ENCODE peak calls at places on chromosomes 7 and 10, in six cellular contexts. P, N, K, X, H and Z are unnamed samples.

GRCh38 chr10:85959239-85959638 is 407.4 kb downstream of the GRID1 start:
- DNase-seq in K (no peak), X (no peak), N (no peak), H (no peak), P (no peak), Z (no peak)

GRCh38 chr7:151880688-151881087 is 3.8 kb upstream of the PRKAG2 start:
- DNase-seq in N (no peak), K (no peak), X (no peak), H (no peak), P (no peak), Z (no peak)

GRCh38 chr7:130909881-130910672 is 176.1 kb upstream of the KLF14 start:
- DNase-seq in K (no peak), N (no peak), X (no peak), H (peak), P (no peak), Z (no peak)

GRCh38 chr10:103763374-103764202 is 91.8 kb downstream of the SH3PXD2A start:
- DNase-seq in N (no peak), X (no peak), H (peak), P (no peak), K (no peak), Z (peak)

GRCh38 chr7:75631711-75632110 is 107.0 kb downstream of the HIP1 start:
- DNase-seq in H (no peak), N (no peak), P (no peak), K (no peak), X (no peak), Z (peak)

GRCh38 chr7:124208173-124208572 is 175.3 kb upstream of the TMEM229A start:
- DNase-seq in K (no peak), P (no peak), H (no peak), X (no peak), N (no peak), Z (no peak)

GRCh38 chr7:100077205-100077604 is 4.3 kb downstream of the ZNF3 start:
- DNase-seq in N (no peak), X (no peak), K (peak), H (no peak), P (no peak), Z (no peak)

GRCh38 chr10:50416181-50416824 is 165.0 kb upstream of the ASAH2 start:
- DNase-seq in P (no peak), K (no peak), H (peak), N (no peak), X (no peak), Z (peak)

GRCh38 chr10:128764190-128764589 is 638.0 kb upstream of the MKI67 start:
- DNase-seq in P (no peak), H (no peak), X (no peak), K (no peak), N (no peak), Z (no peak)

GRCh38 chr7:3165681-3166580 is 122.3 kb upstream of the CARD11 start:
- DNase-seq in X (no peak), K (no peak), P (no peak), N (no peak), H (no peak), Z (no peak)

GRCh38 chr7:151597541-151597940 is 77.8 kb upstream of the RHEB start:
- DNase-seq in X (no peak), N (no peak), H (no peak), K (no peak), P (no peak), Z (no peak)

GRCh38 chr7:39656415-39656814 is 33.0 kb downstream of the RALA start:
- DNase-seq in H (no peak), X (no peak), P (no peak), N (no peak), K (no peak), Z (no peak)

GRCh38 chr7:68186072-68186471 is 1189.4 kb downstream of the TYW1 start:
- DNase-seq in P (no peak), X (no peak), N (no peak), K (no peak), H (no peak), Z (no peak)

GRCh38 chr7:46603780-46604725 is 683.0 kb upstream of the IGFBP3 start:
- DNase-seq in P (peak), X (peak), K (peak), N (peak), H (peak), Z (peak)

GRCh38 chr7:45574521-45575500 is 643 bp downstream of the ADCY1 start:
- DNase-seq in K (no peak), X (peak), H (peak), N (no peak), P (no peak), Z (no peak)

GRCh38 chr10:30786906-30787305 is 157.4 kb upstream of the LYZL2 start:
- DNase-seq in P (no peak), N (no peak), X (no peak), K (no peak), H (no peak), Z (no peak)

GRCh38 chr10:70664702-70665195 is 7.6 kb upstream of the ADAMTS14 start:
- DNase-seq in K (peak), N (no peak), P (peak), H (peak), X (no peak), Z (no peak)

GRCh38 chr7:102914585-102914984 is 1.8 kb downstream of the LRRC17 start:
- DNase-seq in X (peak), N (peak), H (peak), P (peak), K (peak), Z (no peak)

GRCh38 chr7:25124485-25125136 is 449 bp downstream of the CYCS start:
- DNase-seq in K (no peak), H (no peak), P (peak), N (no peak), X (peak), Z (peak)

GRCh38 chr10:116364808-116365207 is 40.6 kb downstream of the CCDC172 start:
- DNase-seq in X (no peak), N (no peak), K (no peak), P (no peak), H (no peak), Z (no peak)

GRCh38 chr10:21724020-21724589 is 190.1 kb downstream of the MLLT10 start:
- DNase-seq in N (no peak), X (no peak), K (no peak), P (no peak), H (peak), Z (peak)

DNA sequence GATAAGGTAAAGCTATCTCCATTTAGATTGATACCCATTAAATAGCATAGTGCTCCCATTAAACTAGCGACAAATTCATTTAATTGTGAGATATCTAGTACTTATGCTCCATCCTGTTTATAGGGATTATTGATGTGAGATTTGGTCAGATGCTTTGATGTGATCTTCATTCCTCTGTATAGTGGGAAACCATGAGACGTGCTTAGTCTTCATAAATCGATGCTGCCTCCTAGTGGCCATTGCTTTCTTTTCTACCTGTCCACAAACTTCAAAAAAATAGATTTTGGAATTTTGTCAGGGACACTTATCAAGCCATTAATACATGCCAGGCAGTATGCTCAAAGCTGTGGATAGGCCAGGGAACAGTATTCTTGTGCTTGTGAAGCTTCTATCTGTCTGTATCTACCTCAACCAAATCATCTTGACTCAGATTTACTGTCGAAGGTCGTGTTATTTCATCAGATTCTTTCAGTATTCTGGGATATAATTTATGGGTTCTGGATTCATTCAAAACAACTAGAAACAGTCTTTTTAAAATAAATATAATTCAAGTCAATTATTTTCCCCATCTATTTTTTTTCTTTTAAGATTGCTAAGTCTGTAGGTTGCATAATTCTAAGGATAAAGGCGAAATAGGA is 12.0 kb downstream of the LSM8 start:
- DNase-seq in H (peak), P (peak), K (peak), N (no peak), X (peak), Z (peak)
- TF ChIP-seq POLR2A in H (no peak), P (no peak), K (no peak), N (no peak), X (no peak), Z (no peak)

GRCh38 chr10:125057158-125058001 is 103.0 kb downstream of the CTBP2 start:
- DNase-seq in K (peak), H (peak), P (peak), X (peak), N (peak), Z (peak)
- TF ChIP-seq POLR2A in K (no peak), H (no peak), P (no peak), X (peak), N (no peak), Z (no peak)

GRCh38 chr10:88851706-88852105 is at the start of gene ANKRD22:
- DNase-seq in X (no peak), P (no peak), N (no peak), H (peak), K (peak), Z (peak)
- TF ChIP-seq POLR2A in X (no peak), P (no peak), N (no peak), H (no peak), K (peak), Z (no peak)

GRCh38 chr7:47979145-47979831 is at the start of gene HUS1:
- DNase-seq in H (peak), N (peak), K (peak), P (peak), X (peak), Z (peak)
- TF ChIP-seq POLR2A in H (peak), N (peak), K (peak), P (peak), X (peak), Z (peak)

GRCh38 chr10:17062493-17063487 is 66.8 kb downstream of the CUBN start:
- DNase-seq in P (peak), K (no peak), N (peak), X (no peak), H (peak), Z (no peak)
- TF ChIP-seq POLR2A in P (no peak), K (no peak), N (no peak), X (no peak), H (peak), Z (no peak)

DNA sequence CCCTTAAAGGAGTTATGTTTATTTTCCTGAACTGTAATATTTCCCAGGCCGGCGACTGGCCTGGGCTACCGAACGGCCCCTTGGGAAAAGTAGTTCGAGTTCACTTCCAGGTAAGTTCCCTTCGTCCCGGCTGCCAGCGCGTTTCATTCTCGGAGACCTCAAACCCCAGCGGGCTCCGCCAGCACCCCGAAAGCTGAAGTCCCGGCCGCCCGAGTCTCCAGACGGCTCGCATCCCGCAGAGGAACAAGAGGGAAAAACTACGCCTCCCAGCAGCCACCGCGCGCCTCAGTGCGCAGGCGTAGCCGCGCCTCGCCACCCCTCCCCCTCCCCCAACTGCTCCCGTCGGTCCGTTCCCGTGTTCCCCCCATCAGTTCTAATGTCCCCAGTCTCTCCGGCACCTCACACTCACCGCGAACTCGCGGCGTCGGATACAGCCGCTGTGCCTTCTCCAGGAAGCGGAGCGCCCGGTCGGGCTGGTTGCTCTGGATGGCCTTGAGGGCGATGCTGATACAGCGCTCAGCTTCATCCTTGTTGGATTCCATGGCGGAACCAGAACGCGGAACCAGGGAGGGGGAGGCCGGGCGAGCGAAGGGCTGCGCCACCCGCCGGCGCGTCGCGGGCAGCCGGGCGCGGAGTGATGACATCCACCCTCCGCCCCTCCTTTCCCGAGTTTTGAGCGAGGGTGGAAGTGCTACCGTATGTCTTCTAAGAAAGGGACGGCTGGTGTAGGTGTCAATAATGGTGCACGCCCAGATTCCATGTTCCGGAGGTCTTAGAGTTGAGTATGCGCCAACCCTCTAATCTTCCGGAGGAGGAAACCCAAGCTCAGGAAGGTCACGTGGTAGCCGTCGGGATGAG is at the start of gene DNAJB12:
- DNase-seq in K (peak), P (peak), N (peak), X (peak), H (peak), Z (peak)
- TF ChIP-seq POLR2A in K (peak), P (peak), N (peak), X (peak), H (peak), Z (peak)

DNA sequence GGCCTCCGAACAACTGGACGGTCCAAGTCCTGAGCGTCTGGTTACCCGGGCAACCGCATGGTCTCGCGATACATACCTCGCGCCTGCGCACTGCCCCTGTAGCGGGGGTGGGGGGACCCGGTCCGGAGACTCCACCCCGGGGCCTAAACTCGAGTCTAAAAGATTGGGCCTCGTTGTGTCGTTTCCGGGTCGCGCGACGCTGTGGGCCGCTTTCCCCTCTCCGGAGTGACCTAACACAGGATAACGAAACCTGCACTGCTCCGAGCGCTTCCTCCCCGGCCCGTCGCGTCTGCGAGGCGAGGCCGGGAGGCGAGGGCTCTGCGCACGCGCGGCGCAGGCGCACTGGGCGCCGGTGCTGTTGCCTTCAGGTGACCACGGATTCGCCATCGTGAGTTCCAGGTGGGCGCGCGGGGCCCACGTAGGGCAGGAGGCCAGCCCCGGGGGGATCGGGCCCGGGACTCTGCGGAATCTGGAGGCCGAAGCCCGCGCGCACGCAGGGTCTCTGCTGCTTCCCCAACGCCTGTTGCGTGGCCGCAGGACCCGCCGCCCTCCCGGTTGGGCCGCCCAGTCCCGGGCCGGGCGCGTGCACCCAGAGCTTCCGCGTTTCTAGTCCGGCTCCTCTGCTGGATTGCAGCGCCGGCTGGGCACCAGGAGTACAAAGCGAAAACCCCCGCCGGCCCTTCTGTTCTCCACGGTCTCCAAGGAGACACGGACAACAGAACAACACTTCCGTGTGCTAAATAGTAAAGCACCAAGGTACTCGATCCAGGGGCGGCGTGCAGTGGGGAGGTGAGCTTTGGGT is at the start of gene RPP38:
- DNase-seq in X (peak), N (peak), P (peak), H (peak), K (peak), Z (peak)
- TF ChIP-seq POLR2A in X (peak), N (peak), P (peak), H (peak), K (peak), Z (peak)

GRCh38 chr10:43419997-43420368 is 11.0 kb upstream of the HNRNPF start:
- DNase-seq in X (no peak), P (no peak), K (no peak), H (no peak), N (no peak), Z (no peak)

GRCh38 chr10:43420369-43421200 is 11.6 kb upstream of the HNRNPF start:
- DNase-seq in H (peak), N (peak), P (peak), K (peak), X (peak), Z (peak)

GRCh38 chr10:43421201-43421507 is 12.2 kb upstream of the HNRNPF start:
- DNase-seq in N (no peak), K (no peak), H (no peak), P (no peak), X (no peak), Z (no peak)

GRCh38 chr10:43415544-43415943 is 6.6 kb upstream of the HNRNPF start:
- DNase-seq in K (peak), P (no peak), X (no peak), H (no peak), N (no peak), Z (no peak)

GRCh38 chr10:43417950-43418768 is 9.2 kb upstream of the HNRNPF start:
- DNase-seq in P (no peak), K (peak), H (no peak), X (no peak), N (no peak), Z (peak)
- TF ChIP-seq POLR2A in P (no peak), K (no peak), H (no peak), X (no peak), N (no peak), Z (peak)